ENCODE peak calls at places on chromosome X, in five cellular contexts. C, A, O, Y and J are unnamed samples. For H3K4me1, the result is how much of the 10 kb centered on the place peaks cover.

GRCh38 chrX:118976599-118977340 is 2.4 kb downstream of the LONRF3 start:
- DNase-seq in O (no peak), C (peak), Y (no peak), A (peak), J (peak)

GRCh38 chrX:119617511-119618164 is 11.4 kb upstream of the NKRF start:
- DNase-seq in O (no peak), Y (no peak), A (no peak), C (peak), J (no peak)

GRCh38 chrX:72003811-72004750 is 93.4 kb downstream of the NHSL2 start:
- DNase-seq in C (no peak), A (peak), O (peak), Y (no peak), J (no peak)

GRCh38 chrX:24145340-24146186 is 4.0 kb upstream of the ZFX start:
- DNase-seq in C (no peak), O (no peak), Y (no peak), A (no peak), J (no peak)

GRCh38 chrX:31524182-31524581 is 452.3 kb upstream of the FTHL17 start:
- DNase-seq in A (peak), Y (no peak), O (no peak), C (no peak), J (no peak)

GRCh38 chrX:54492340-54492739 is 3.7 kb downstream of the FGD1 start:
- DNase-seq in A (no peak), C (no peak), Y (no peak), O (no peak), J (no peak)

GRCh38 chrX:40175416-40176255 is 77.9 kb upstream of the BCOR start:
- DNase-seq in C (peak), A (peak), O (no peak), Y (peak), J (peak)

GRCh38 chrX:129606918-129607317 is 47.8 kb downstream of the APLN start:
- DNase-seq in O (peak), A (peak), Y (peak), C (peak), J (no peak)

GRCh38 chrX:68703849-68704248 is 56.4 kb downstream of the STARD8 start:
- DNase-seq in C (no peak), Y (no peak), O (no peak), A (no peak), J (no peak)

DNA sequence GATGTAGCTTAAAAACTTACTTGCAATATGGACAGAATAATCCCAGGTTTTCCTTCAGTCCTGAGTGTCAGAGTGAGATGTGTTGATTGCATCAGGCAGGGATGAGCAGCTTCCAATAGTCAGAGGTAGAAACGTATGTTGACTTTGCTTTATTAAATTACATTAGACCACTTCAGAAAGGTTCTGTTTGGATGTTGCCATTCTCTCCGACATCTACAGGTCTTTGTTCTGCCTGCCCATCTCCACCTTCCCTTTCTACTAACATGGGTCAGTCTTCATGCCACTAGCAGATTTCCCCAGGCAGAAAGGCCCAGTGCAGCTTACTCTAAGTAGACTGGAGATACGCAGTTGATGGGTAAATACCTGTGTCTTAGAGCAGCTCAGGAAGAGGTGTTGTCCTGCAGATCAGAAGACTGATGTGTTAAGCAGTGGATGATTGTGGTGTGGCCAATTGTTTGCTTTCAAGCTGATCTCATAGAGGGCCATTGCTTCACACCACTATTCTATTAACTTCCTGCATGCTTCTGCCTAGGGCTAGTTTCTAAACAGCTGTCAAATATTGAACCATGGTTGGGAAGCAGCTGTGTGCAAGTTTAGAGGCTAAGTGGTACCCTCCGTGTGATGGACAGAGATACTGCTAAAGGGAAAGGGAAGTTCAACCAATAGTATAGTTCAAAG is 1.8 kb downstream of the FRMPD4 start:
- DNase-seq in C (no peak), O (no peak), Y (no peak), A (no peak), J (no peak)
- H3K4me1 ChIP-seq in C (under half), O (under half), Y (under half), A (under half), J (under half)

DNA sequence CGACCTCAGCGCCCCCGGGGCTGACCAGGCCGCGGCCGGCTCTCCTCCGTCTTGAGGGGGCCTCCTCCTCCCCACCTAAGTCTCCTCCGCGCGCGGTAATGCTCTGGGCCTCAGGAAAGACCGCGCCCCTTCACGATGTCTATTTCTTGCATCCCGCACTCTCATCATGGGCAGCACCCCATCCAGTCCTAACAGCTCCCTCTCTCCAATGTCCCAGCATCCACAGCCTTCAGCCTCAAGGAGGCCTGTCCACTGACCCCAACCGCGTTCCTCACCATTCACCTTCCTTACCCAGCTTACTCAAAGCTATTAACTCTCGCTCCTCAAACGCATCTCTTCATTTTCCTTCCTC is 77.5 kb downstream of the MAGED4 start:
- DNase-seq in A (no peak), Y (no peak), C (no peak), O (no peak), J (no peak)
- H3K4me3 ChIP-seq in A (peak), Y (peak), C (peak), O (peak), J (peak)

DNA sequence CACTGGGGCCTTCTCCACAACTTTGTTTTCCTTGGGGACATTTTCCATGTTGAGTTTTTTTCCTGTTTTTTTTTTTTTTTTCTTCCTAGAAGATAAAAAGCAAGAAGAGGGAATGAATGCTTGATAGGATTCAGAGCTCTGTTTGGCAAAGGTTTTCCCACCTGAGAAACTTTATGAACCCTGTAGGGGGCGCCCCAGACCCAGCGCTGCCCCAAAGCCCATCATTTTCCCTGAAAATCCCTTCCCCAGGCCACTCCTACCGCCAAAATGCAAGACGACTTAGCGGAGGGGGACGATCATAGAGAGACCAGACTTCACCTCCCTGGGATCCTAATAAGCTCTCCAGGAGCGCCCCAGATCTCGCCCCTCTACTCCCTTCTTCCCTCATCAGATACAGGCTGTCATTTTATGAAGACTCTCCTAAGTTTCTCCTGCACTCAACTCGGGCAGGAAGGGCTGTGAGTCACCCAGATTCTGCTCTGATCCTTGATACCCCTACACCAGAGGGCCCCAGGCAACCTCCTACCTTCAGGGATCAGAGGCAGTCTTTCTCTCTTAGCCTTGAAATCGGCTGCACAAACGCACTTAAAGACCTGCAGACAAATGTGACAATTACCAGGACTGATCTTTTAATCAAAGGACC is 1.4 kb downstream of the BEX5 start:
- DNase-seq in C (no peak), A (no peak), Y (peak), O (no peak), J (no peak)
- TF ChIP-seq CTCF in C (peak), A (no peak), Y (peak), O (no peak), J (peak)

GRCh38 chrX:13372203-13372980 is 52.5 kb upstream of the ATXN3L start:
- DNase-seq in O (no peak), Y (no peak), A (no peak), C (no peak), J (no peak)

GRCh38 chrX:13367950-13368349 is 48.1 kb upstream of the ATXN3L start:
- DNase-seq in C (no peak), Y (no peak), O (no peak), A (no peak), J (no peak)

GRCh38 chrX:13366698-13367097 is 46.8 kb upstream of the ATXN3L start:
- DNase-seq in O (no peak), C (no peak), Y (no peak), A (no peak), J (no peak)

GRCh38 chrX:13371191-13371590 is 51.3 kb upstream of the ATXN3L start:
- DNase-seq in C (no peak), Y (no peak), O (no peak), A (no peak), J (no peak)

DNA sequence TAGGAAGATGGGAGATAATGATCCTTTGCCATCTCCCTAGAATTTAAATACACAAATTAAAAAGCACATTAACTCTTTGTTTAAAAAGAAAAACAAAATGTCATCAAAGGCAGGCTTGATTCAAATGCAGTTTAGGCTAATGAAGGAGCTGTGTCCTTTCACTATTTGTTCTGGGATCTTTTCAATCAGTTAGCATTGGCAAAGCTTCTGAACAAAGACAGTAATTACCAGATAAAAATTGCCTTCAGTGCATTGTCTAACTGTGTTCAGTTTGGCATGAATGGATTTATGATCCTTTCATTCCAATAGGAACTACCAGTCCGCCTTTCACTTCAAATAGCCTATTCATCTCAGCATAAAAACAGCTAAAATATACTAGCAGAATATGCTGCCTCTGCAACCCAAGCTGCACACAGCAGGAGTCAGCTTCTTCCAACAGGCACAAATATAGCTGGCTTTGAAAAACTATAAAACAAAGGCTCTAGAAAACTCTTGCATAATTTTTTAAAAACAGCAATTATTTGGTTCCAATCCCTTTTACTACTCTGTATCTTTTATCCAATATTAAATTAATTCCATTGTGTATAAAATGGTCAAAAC is 49.8 kb upstream of the ATXN3L start:
- DNase-seq in A (no peak), C (no peak), Y (no peak), O (no peak), J (no peak)
- H3K4me1 ChIP-seq in A (under half), C (under half), Y (under half), O (under half), J (under half)

GRCh38 chrX:97563531-97564133 is 679.9 kb downstream of the RPA4 start:
- DNase-seq in O (no peak), A (peak), Y (peak), C (peak), J (peak)
- H3K4me3 ChIP-seq in O (peak), A (peak), Y (peak), C (peak), J (peak)

GRCh38 chrX:135688137-135688536 is 25.3 kb upstream of the CT45A1 start:
- DNase-seq in A (no peak), C (no peak), O (no peak), Y (no peak), J (no peak)
- TF ChIP-seq CTCF in A (no peak), C (peak), O (no peak), Y (no peak), J (peak)

DNA sequence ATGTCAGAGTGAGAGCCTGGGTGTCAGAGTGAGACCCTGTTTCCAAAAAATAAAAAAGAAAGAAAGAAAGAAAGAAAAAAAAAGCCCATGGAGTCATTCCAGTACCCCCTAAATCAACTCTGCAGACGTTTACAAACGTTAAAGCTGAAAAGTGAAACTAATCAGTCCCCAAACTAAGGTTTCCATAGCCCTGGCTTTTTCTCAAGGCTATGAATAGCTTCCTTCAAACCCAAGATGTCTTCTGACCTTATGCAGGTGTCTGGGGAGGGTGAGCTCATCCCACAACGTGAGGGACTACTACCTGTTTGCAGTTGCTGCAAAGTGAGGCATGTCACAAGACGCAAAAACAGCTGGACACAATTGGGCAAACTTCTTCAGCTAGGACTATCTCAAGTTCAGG is 144.0 kb downstream of the SH3KBP1 start:
- DNase-seq in Y (peak), O (no peak), A (no peak), C (no peak), J (no peak)
- H3K4me1 ChIP-seq in Y (under half), O (under half), A (under half), C (half or more), J (under half)

DNA sequence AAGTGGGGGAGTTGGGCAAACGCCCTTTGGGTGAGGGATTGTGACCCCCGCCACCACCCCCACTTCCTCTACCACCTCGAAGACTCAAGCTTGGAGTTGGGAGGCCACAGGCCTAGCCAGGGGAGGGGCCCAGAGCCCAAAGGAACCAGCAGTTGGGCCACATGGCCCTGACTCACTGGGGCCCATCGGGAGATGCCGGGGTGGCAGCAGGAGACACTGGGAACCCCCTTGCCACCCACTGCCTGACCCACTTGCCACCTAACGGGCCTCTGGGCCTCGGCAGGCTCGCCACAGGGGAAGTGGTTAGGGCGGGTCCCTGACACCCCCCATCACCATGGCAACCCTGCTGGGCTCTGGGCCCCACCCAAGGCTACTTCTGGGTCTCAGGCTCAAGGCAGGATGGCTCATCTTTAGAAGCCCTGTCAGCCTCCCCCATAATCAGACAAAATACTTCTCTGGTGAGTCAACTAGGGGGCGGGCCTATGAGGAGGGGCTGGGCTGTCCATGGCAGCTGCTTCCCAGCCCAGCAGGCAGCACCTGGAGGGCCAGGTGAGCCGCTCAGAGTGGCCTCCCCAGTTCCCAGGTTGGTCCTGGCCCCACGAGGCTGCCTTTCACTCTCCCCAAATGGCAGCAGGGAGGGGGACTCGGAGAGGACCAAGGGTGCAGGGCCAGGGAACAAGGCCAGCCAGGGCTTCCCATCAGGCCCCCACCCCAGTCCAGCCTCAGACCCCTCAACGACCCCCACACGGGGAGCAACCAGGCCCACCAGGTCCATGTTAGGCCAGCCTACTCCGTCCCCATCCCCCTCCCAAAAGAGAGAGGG is 5.6 kb downstream of the FLNA start:
- DNase-seq in Y (peak), C (peak), O (peak), A (peak), J (no peak)
- H3K4me3 ChIP-seq in Y (no peak), C (peak), O (peak), A (peak), J (peak)

GRCh38 chrX:76555269-76555668 is 127.8 kb downstream of the MAGEE1 start:
- DNase-seq in A (no peak), C (no peak), Y (no peak), O (no peak), J (no peak)

GRCh38 chrX:76550016-76550415 is 122.5 kb downstream of the MAGEE1 start:
- DNase-seq in Y (peak), A (no peak), C (no peak), O (no peak), J (no peak)

GRCh38 chrX:76555816-76556215 is 128.3 kb downstream of the MAGEE1 start:
- DNase-seq in Y (peak), A (peak), O (no peak), C (peak), J (no peak)
- TF ChIP-seq CTCF in Y (peak), A (peak), O (no peak), C (peak), J (peak)

GRCh38 chrX:45758319-45758718 is 557.6 kb upstream of the DIPK2B start:
- DNase-seq in A (no peak), O (no peak), C (no peak), Y (peak), J (no peak)
- H3K4me1 ChIP-seq in A (under half), O (under half), C (under half), Y (half or more), J (under half)